ENCODE peak calls at places on chromosomes 11 and 22, in six cellular contexts. U, E, L, F, T and H are unnamed samples. For H3K36me3, the result is how much of the 10 kb centered on the place peaks cover.

GRCh38 chr11:70556884-70557741 is 158.8 kb downstream of the CTTN start:
- DNase-seq in L (peak), U (no peak), E (no peak), F (no peak), T (no peak), H (no peak)

GRCh38 chr11:134666273-134667174 is 254.5 kb upstream of the B3GAT1 start:
- DNase-seq in L (no peak), E (no peak), F (no peak), U (no peak), T (no peak), H (no peak)

GRCh38 chr11:64757549-64758329 is 2.0 kb downstream of the PYGM start:
- DNase-seq in U (no peak), E (no peak), L (no peak), T (no peak), F (no peak), H (no peak)

GRCh38 chr11:128310676-128311445 is 276.5 kb downstream of the ETS1 start:
- DNase-seq in F (no peak), L (no peak), T (no peak), E (no peak), U (no peak), H (no peak)

GRCh38 chr11:9016916-9017642 is 13.3 kb upstream of the NRIP3 start:
- DNase-seq in T (no peak), U (no peak), L (no peak), F (no peak), E (no peak), H (no peak)

GRCh38 chr11:2850366-2850765 is 35.2 kb downstream of the CDKN1C start:
- DNase-seq in L (no peak), U (no peak), E (no peak), T (no peak), F (no peak), H (no peak)

GRCh38 chr11:85854212-85854556 is 999 bp upstream of the CCDC83 start:
- DNase-seq in L (no peak), F (no peak), U (no peak), T (no peak), E (no peak), H (no peak)

GRCh38 chr22:37274380-37274862 is 7.9 kb upstream of the CYTH4 start:
- DNase-seq in L (no peak), E (no peak), T (no peak), F (no peak), U (no peak), H (no peak)

GRCh38 chr11:83557638-83558037 is 271.5 kb upstream of the CCDC90B start:
- DNase-seq in U (no peak), E (no peak), L (no peak), T (no peak), F (no peak), H (no peak)

GRCh38 chr11:42205518-42205917 is 746.1 kb upstream of the LRRC4C start:
- DNase-seq in L (no peak), T (no peak), U (no peak), F (peak), E (no peak), H (no peak)

GRCh38 chr22:49291781-49292180 is 535.9 kb downstream of the BRD1 start:
- DNase-seq in L (no peak), T (no peak), U (no peak), E (no peak), F (no peak), H (no peak)

GRCh38 chr22:49290711-49291110 is 537.0 kb downstream of the BRD1 start:
- DNase-seq in U (no peak), T (no peak), L (no peak), F (no peak), E (no peak), H (no peak)

GRCh38 chr22:49291169-49291568 is 536.5 kb downstream of the BRD1 start:
- DNase-seq in F (no peak), L (no peak), T (no peak), E (no peak), U (no peak), H (no peak)

GRCh38 chr22:49294656-49295464 is 532.8 kb downstream of the BRD1 start:
- DNase-seq in F (no peak), E (no peak), L (no peak), T (no peak), U (no peak), H (no peak)

DNA sequence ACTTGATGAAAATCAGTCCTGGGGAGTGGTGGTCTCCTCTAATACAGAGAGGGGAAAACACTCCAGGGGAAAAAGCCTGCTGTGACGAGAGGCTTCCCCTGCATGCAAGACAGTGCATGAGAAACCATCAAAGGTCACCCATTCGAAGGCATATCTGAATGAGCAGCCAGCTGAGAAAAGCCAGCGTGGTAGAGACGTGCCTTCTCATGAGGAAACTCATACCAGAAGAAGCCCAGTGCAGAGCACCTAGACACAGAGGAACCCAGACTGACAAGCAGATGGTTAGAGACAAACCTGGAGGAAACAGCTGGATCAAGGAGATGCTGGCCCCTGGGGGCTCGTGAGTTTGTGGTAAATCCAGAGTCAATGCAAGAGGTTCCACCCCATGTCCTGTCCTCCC is 534.8 kb downstream of the BRD1 start:
- DNase-seq in F (no peak), E (no peak), U (no peak), T (no peak), L (no peak), H (no peak)
- TF ChIP-seq ZNF274 in F (no peak), E (no peak), U (no peak), T (no peak), L (no peak), H (no peak)

GRCh38 chr11:122167100-122167499 is 51.1 kb upstream of the BLID start:
- DNase-seq in L (peak), E (no peak), F (no peak), U (no peak), T (no peak), H (no peak)

GRCh38 chr11:122163420-122163819 is 47.4 kb upstream of the BLID start:
- DNase-seq in T (no peak), F (no peak), E (no peak), U (no peak), L (no peak), H (no peak)

GRCh38 chr11:122162095-122162494 is 46.1 kb upstream of the BLID start:
- DNase-seq in T (no peak), L (no peak), F (no peak), E (no peak), U (no peak), H (no peak)

GRCh38 chr11:122168218-122168617 is 52.2 kb upstream of the BLID start:
- DNase-seq in U (no peak), L (no peak), T (no peak), E (no peak), F (no peak), H (no peak)

GRCh38 chr11:122165972-122166371 is 50.0 kb upstream of the BLID start:
- DNase-seq in T (no peak), U (no peak), E (no peak), F (no peak), L (no peak), H (no peak)
- H3K36me3 ChIP-seq in T (under half), U (under half), E (under half), F (under half), L (under half), H (under half)

GRCh38 chr11:67382481-67383136 is 9.2 kb upstream of the RAD9A start:
- DNase-seq in L (peak), F (peak), T (no peak), U (peak), E (no peak), H (peak)
- TF ChIP-seq ZNF274 in L (no peak), F (peak), T (no peak), U (no peak), E (no peak), H (no peak)

GRCh38 chr11:94751806-94752205 is 16.4 kb upstream of the AMOTL1 start:
- DNase-seq in F (no peak), T (no peak), U (no peak), L (no peak), E (no peak), H (no peak)

GRCh38 chr11:94754819-94755218 is 13.3 kb upstream of the AMOTL1 start:
- DNase-seq in E (no peak), U (no peak), T (no peak), F (no peak), L (no peak), H (no peak)

GRCh38 chr11:94755494-94755893 is 12.7 kb upstream of the AMOTL1 start:
- DNase-seq in L (no peak), F (no peak), E (no peak), T (no peak), U (peak), H (no peak)

GRCh38 chr11:94754335-94754734 is 13.8 kb upstream of the AMOTL1 start:
- DNase-seq in L (no peak), E (no peak), U (peak), T (no peak), F (no peak), H (no peak)

GRCh38 chr11:94753630-94754029 is 14.5 kb upstream of the AMOTL1 start:
- DNase-seq in U (no peak), L (no peak), T (no peak), E (no peak), F (no peak), H (no peak)
- H3K36me3 ChIP-seq in U (under half), L (under half), T (under half), E (under half), F (under half), H (under half)

GRCh38 chr22:35376728-35377472 is 4.0 kb upstream of the HMOX1 start:
- DNase-seq in U (peak), E (peak), F (peak), T (peak), L (peak), H (peak)
- TF ChIP-seq ZNF274 in U (no peak), E (no peak), F (no peak), T (no peak), L (no peak), H (no peak)